ENCODE peak calls at places on chromosome 3, in four cellular contexts. One of them, this sample, is unnamed.

GRCh38 chr3:50417637-50418033 is 58.3 kb upstream of the TMEM115 start:
- DNase-seq in HepG2: no peak
- DNase-seq in H1: no peak
- DNase-seq in GM12878: no peak
- DNase-seq in this sample: no peak

GRCh38 chr3:98846101-98846500 is 55.4 kb downstream of the DCBLD2 start:
- DNase-seq in HepG2: no peak
- DNase-seq in H1: no peak
- DNase-seq in GM12878: no peak
- DNase-seq in this sample: no peak

GRCh38 chr3:82202254-82202653 is 440.8 kb upstream of the GBE1 start:
- DNase-seq in HepG2: no peak
- DNase-seq in H1: no peak
- DNase-seq in GM12878: no peak
- DNase-seq in this sample: no peak

GRCh38 chr3:42655980-42656679 is 2.6 kb downstream of the ZBTB47 start:
- DNase-seq in HepG2: no peak
- DNase-seq in H1: peak; percentile 45
- DNase-seq in GM12878: no peak
- DNase-seq in this sample: peak; percentile 30

GRCh38 chr3:171671709-171672108 is 138.6 kb downstream of the PLD1 start:
- DNase-seq in HepG2: no peak
- DNase-seq in H1: no peak
- DNase-seq in GM12878: no peak
- DNase-seq in this sample: no peak

GRCh38 chr3:146250449-146251382 is at the start of gene PLSCR4:
- DNase-seq in HepG2: no peak
- DNase-seq in H1: peak; percentile 65
- DNase-seq in GM12878: no peak
- DNase-seq in this sample: peak; percentile 19

GRCh38 chr3:23826382-23827061 is 20.8 kb downstream of the UBE2E1 start:
- DNase-seq in HepG2: no peak
- DNase-seq in H1: no peak
- DNase-seq in GM12878: no peak
- DNase-seq in this sample: no peak

GRCh38 chr3:69770219-69770618 is 31.0 kb downstream of the MITF start:
- DNase-seq in HepG2: no peak
- DNase-seq in H1: no peak
- DNase-seq in GM12878: no peak
- DNase-seq in this sample: no peak

GRCh38 chr3:182621435-182622240 is 171.7 kb upstream of the ATP11B start:
- DNase-seq in HepG2: no peak
- DNase-seq in H1: no peak
- DNase-seq in GM12878: no peak
- DNase-seq in this sample: peak; percentile 26

GRCh38 chr3:38950000-38950399 is 101.7 kb downstream of the SCN11A start:
- DNase-seq in HepG2: no peak
- DNase-seq in H1: no peak
- DNase-seq in GM12878: no peak
- DNase-seq in this sample: no peak

GRCh38 chr3:38950585-38950984 is 101.2 kb downstream of the SCN11A start:
- DNase-seq in HepG2: no peak
- DNase-seq in H1: no peak
- DNase-seq in GM12878: no peak
- DNase-seq in this sample: no peak
- TF ChIP-seq TCF12 in HepG2: no peak
- TF ChIP-seq TCF12 in H1: no peak
- TF ChIP-seq TCF12 in GM12878: no peak
- TF ChIP-seq TCF12 in this sample: no peak

GRCh38 chr3:135918600-135918999 is 46.9 kb upstream of the PPP2R3A start:
- DNase-seq in HepG2: peak; percentile 7
- DNase-seq in H1: no peak
- DNase-seq in GM12878: no peak
- DNase-seq in this sample: peak; percentile 30
- TF ChIP-seq TCF12 in HepG2: no peak
- TF ChIP-seq TCF12 in H1: no peak
- TF ChIP-seq TCF12 in GM12878: no peak
- TF ChIP-seq TCF12 in this sample: no peak

DNA sequence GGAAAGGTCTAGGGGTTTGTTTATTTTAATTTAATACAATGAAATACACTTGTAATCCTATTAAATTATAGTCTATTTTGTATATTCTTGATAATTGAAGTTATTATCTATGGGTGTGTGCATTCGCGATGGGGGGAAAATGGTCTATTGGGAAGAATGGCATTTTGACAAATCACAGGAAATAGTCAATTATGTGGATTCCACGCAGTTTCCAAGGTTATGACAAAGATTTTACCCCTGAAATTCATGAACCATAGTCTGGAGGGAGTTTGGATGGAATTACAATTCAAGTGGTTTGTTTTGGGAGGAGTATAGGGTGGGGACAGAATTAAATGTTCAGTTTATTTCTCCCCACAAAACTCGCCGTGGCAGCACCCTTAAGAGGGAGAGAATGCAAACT is 66.5 kb downstream of the RBMS3 start:
- DNase-seq in HepG2: no peak
- DNase-seq in H1: no peak
- DNase-seq in GM12878: no peak
- DNase-seq in this sample: no peak
- TF ChIP-seq TCF12 in HepG2: no peak
- TF ChIP-seq TCF12 in H1: no peak
- TF ChIP-seq TCF12 in GM12878: no peak
- TF ChIP-seq TCF12 in this sample: no peak

DNA sequence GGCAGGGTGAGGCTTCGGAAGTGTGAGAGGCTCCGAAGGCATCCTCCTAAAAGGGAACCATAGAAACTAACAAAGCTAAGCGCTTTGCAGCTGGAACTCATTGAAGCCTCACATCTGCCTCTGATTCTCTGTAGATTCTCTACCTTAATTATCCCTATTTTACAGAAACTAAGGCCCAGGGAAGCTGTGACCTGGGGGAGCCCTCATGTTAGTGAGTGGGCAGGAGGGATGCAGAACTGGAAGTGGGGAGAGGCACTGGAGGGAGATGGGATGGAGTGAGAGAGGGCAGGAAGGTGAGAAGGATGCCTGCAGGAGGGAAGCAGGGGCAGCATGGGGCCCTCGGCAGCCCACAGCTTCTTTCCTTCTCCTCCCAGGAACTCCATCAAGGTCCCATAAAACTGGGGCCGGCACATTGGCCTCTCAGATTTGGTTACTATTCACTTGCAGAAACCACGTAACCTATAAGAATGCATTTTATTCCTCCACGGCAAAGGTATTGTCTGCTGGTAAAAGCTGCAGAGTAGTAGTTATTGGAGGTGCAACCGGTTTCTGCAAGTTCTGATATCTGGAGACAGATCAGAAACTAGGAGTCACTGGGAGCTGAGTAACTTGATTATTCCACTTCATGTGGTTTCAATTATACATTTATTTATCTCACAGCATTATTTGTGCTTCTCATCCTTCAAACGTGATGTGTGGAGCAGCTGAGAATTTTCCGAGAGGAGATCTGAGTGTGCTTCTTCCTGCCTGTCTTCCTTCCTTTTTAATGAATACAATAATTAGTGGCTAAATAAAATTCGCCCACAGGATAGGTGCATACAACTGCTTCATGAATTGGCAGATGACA is 24.0 kb upstream of the CHCHD6 start:
- DNase-seq in HepG2: no peak
- DNase-seq in H1: no peak
- DNase-seq in GM12878: no peak
- DNase-seq in this sample: peak; percentile 76
- TF ChIP-seq TCF12 in HepG2: no peak
- TF ChIP-seq TCF12 in H1: no peak
- TF ChIP-seq TCF12 in GM12878: no peak
- TF ChIP-seq TCF12 in this sample: peak; percentile 88

GRCh38 chr3:189286188-189286587 is 114.4 kb downstream of the TPRG1 start:
- DNase-seq in HepG2: no peak
- DNase-seq in H1: no peak
- DNase-seq in GM12878: no peak
- DNase-seq in this sample: no peak
- TF ChIP-seq TCF12 in HepG2: no peak
- TF ChIP-seq TCF12 in H1: no peak
- TF ChIP-seq TCF12 in GM12878: no peak
- TF ChIP-seq TCF12 in this sample: no peak

GRCh38 chr3:62237296-62237948 is 135.9 kb downstream of the FEZF2 start:
- DNase-seq in HepG2: no peak
- DNase-seq in H1: no peak
- DNase-seq in GM12878: no peak
- DNase-seq in this sample: no peak

GRCh38 chr3:62238431-62238830 is 134.9 kb downstream of the FEZF2 start:
- DNase-seq in HepG2: no peak
- DNase-seq in H1: no peak
- DNase-seq in GM12878: no peak
- DNase-seq in this sample: no peak

GRCh38 chr3:62242846-62243245 is 130.5 kb downstream of the FEZF2 start:
- DNase-seq in HepG2: no peak
- DNase-seq in H1: no peak
- DNase-seq in GM12878: no peak
- DNase-seq in this sample: no peak

GRCh38 chr3:62238003-62238402 is 135.3 kb downstream of the FEZF2 start:
- DNase-seq in HepG2: no peak
- DNase-seq in H1: no peak
- DNase-seq in GM12878: peak; percentile 15
- DNase-seq in this sample: no peak

GRCh38 chr3:62241279-62241678 is 132.1 kb downstream of the FEZF2 start:
- DNase-seq in HepG2: no peak
- DNase-seq in H1: no peak
- DNase-seq in GM12878: no peak
- DNase-seq in this sample: peak; percentile 52
- TF ChIP-seq TCF12 in HepG2: no peak
- TF ChIP-seq TCF12 in H1: no peak
- TF ChIP-seq TCF12 in GM12878: no peak
- TF ChIP-seq TCF12 in this sample: no peak